ENCODE peak calls at places on chromosome 20, in nine cellular contexts. Z is Peyer's patch, P is astrocyte, T is testis, H is transverse colon, S is body of pancreas, O is heart right ventricle, E is stomach, V is fibroblast of lung. Q is an unnamed sample. For H3K4me1, the result is how much of the 10 kb centered on the place peaks cover.

GRCh38 chr20:37846573-37846972 is 56.4 kb upstream of the VSTM2L start:
- DNase-seq in Z (no peak), P (no peak), T (no peak), H (no peak), S (no peak), O (no peak), E (no peak), V (no peak), Q (no peak)

GRCh38 chr20:870758-871157 is 37.2 kb downstream of the FAM110A start:
- DNase-seq in Z (no peak), P (no peak), T (no peak), H (no peak), S (no peak), O (no peak), E (no peak), V (no peak), Q (no peak)

GRCh38 chr20:18778993-18779392 is 34.6 kb upstream of the SCP2D1 start:
- DNase-seq in Z (no peak), P (no peak), T (no peak), H (no peak), S (no peak), O (no peak), E (no peak), V (no peak), Q (no peak)

GRCh38 chr20:59831901-59832240 is 101.6 kb downstream of the SYCP2 start:
- DNase-seq in Z (no peak), P (no peak), T (peak), H (no peak), S (no peak), O (no peak), E (no peak), V (no peak), Q (no peak)

GRCh38 chr20:59013031-59013951 is 5.9 kb upstream of the TUBB1 start:
- DNase-seq in Z (peak), P (no peak), T (peak), H (no peak), S (no peak), O (no peak), E (peak), V (no peak), Q (no peak)

GRCh38 chr20:59920944-59921343 is 12.5 kb downstream of the SYCP2 start:
- DNase-seq in Z (no peak), P (no peak), T (no peak), H (no peak), S (no peak), O (no peak), E (no peak), V (no peak), Q (no peak)

GRCh38 chr20:44481719-44482416 is 6.2 kb downstream of the TTPAL start:
- DNase-seq in Z (no peak), P (no peak), T (no peak), H (no peak), S (no peak), O (no peak), E (no peak), V (no peak), Q (no peak)

GRCh38 chr20:38754924-38755323 is 6.7 kb downstream of the ACTR5 start:
- DNase-seq in Z (no peak), P (no peak), T (no peak), H (no peak), S (no peak), O (no peak), E (no peak), V (no peak), Q (no peak)

GRCh38 chr20:62542862-62543261 is 67.1 kb upstream of the GATA5 start:
- DNase-seq in Z (no peak), P (no peak), T (no peak), H (no peak), S (no peak), O (no peak), E (no peak), V (no peak), Q (no peak)

GRCh38 chr20:39429716-39430115 is 467.6 kb downstream of the DHX35 start:
- DNase-seq in Z (no peak), P (no peak), T (peak), H (no peak), S (no peak), O (peak), E (no peak), V (no peak), Q (no peak)

GRCh38 chr20:33503564-33503963 is 13.7 kb downstream of the CBFA2T2 start:
- DNase-seq in Z (no peak), P (no peak), T (no peak), H (no peak), S (no peak), O (no peak), E (no peak), V (no peak), Q (no peak)

GRCh38 chr20:3820901-3821727 is 767 bp downstream of the AP5S1 start:
- DNase-seq in Z (no peak), P (no peak), T (no peak), H (no peak), S (no peak), O (no peak), E (no peak), V (no peak), Q (no peak)

GRCh38 chr20:47201074-47201730 is 155.3 kb downstream of the ZMYND8 start:
- DNase-seq in Z (no peak), P (no peak), T (no peak), H (no peak), S (no peak), O (no peak), E (no peak), V (no peak), Q (no peak)

GRCh38 chr20:61726979-61727378 is 338.7 kb downstream of the TAF4 start:
- DNase-seq in Z (no peak), P (no peak), T (no peak), H (no peak), S (no peak), O (no peak), E (no peak), V (no peak), Q (no peak)

GRCh38 chr20:48698507-48699267 is 129.1 kb downstream of the PREX1 start:
- DNase-seq in Z (no peak), P (no peak), T (no peak), H (no peak), S (no peak), O (no peak), E (no peak), V (no peak), Q (no peak)

GRCh38 chr20:16810216-16810615 is 62.1 kb downstream of the OTOR start:
- DNase-seq in Z (no peak), P (peak), T (no peak), H (no peak), S (no peak), O (no peak), E (no peak), V (no peak), Q (no peak)

GRCh38 chr20:313948-314347 is 11.4 kb upstream of the SOX12 start:
- DNase-seq in Z (no peak), P (peak), T (no peak), H (no peak), S (no peak), O (no peak), E (no peak), V (peak), Q (no peak)

GRCh38 chr20:20446613-20447012 is 78.7 kb downstream of the INSM1 start:
- DNase-seq in Z (no peak), P (no peak), T (no peak), H (no peak), S (no peak), O (peak), E (no peak), V (no peak), Q (no peak)

GRCh38 chr20:21202284-21202683 is 76.4 kb downstream of the KIZ start:
- DNase-seq in Z (no peak), P (peak), T (no peak), H (no peak), S (no peak), O (no peak), E (no peak), V (peak), Q (no peak)

GRCh38 chr20:39853664-39854063 is 835.4 kb downstream of the MAFB start:
- DNase-seq in Z (no peak), P (peak), T (no peak), H (no peak), S (no peak), O (no peak), E (no peak), V (peak), Q (no peak)

GRCh38 chr20:17896771-17897369 is 71.7 kb downstream of the SNX5 start:
- DNase-seq in Z (no peak), P (no peak), T (no peak), H (no peak), S (peak), O (no peak), E (no peak), V (no peak), Q (no peak)

GRCh38 chr20:24683676-24684075 is 214.2 kb downstream of the SYNDIG1 start:
- DNase-seq in Z (no peak), P (no peak), T (no peak), H (no peak), S (no peak), O (no peak), E (no peak), V (no peak), Q (no peak)

GRCh38 chr20:5203380-5203779 is 76.6 kb downstream of the CDS2 start:
- DNase-seq in Z (no peak), P (no peak), T (no peak), H (no peak), S (no peak), O (no peak), E (no peak), V (no peak), Q (no peak)

GRCh38 chr20:5207138-5207537 is 80.3 kb downstream of the CDS2 start:
- DNase-seq in Z (no peak), P (no peak), T (no peak), H (no peak), S (no peak), O (no peak), E (no peak), V (no peak), Q (no peak)

DNA sequence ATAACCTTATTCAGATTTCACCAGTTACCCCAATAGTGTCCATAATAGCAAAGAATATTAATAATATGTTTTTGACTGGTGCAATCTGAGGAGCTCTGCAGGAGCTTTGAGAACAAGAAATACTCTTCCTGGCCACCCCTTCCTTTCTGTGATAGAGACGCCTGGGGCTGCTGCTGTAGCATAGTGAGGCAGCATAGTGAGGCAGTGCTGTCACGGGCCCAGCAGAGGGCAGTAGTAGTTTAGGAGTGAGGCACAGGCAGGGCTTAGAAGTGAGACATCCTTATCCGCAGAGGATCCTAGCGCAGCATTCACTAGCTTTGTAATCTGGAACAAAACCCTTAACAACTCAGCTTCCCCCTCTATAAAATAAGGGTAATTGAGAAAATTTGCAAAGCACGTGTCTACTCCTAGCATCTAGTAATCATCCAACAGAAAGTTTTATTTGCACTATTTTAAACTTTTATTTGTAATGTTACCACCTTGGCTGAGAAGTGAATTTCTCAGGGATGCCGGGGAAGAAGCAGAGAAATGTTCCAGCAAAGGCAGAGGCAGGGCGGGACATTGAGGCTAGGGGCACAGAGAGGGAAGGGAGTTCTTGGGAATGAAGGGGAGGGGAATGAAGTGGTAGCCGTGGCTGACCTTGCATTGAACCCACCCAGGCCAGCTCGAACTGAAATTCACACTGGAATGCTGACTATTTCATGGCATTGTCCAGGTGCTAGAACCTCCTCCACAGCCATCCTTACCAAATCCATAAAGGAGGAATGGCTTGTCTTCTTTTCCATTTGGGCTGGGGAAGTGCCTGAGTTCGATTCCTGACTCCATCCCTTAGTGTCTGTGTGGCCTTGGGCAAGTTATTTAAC is 78.8 kb downstream of the CDS2 start:
- DNase-seq in Z (peak), P (peak), T (peak), H (peak), S (peak), O (peak), E (peak), V (peak), Q (peak)
- TF ChIP-seq CTCF in Z (peak), P (peak), T (peak), H (peak), S (peak), O (peak), E (no peak), V (peak), Q (peak)

GRCh38 chr20:50563133-50563944 is 53.2 kb downstream of the PTPN1 start:
- DNase-seq in Z (no peak), P (no peak), T (no peak), H (no peak), S (no peak), O (no peak), E (no peak), V (no peak), Q (no peak)
- H3K27ac ChIP-seq in Z (no peak), P (no peak), T (no peak), H (no peak), S (no peak), O (no peak), E (no peak), V (no peak), Q (peak)

DNA sequence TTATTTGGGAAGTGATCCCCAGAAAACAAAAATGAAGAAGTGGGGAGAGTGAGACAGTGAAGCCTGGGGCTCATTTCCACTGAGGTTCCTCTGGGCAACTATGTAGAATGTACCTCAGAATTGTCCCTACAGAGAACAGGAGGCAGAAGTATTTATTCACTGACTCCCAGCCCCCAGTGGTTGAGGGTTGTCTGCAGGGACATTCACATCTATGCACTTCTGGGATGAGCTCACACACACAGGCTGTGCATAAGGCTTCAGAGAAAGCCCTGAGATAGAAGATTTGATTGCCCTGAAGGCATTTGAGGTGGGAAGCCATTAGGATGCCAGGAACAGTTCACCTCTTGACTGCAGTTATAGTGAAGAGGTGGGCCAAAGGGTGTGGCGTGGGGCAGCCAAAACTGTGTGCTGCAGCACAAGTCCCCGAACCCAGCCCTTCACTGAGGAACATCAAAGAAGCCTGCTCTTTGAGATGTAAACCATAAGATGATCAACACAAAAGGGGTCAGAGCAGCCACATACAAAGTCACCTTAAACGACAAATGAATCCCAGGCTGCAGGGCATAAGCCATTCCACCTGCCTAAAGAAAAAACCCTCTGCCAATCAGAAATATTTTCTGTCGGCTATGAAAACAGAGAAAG is 853.8 kb upstream of the FLRT3 start:
- DNase-seq in Z (no peak), P (no peak), T (no peak), H (no peak), S (no peak), O (no peak), E (no peak), V (no peak), Q (no peak)
- H3K4me1 ChIP-seq in Z (under half), P (under half), T (under half), H (under half), S (under half), O (under half), E (under half), V (under half), Q (under half)

GRCh38 chr20:52789716-52790115 is 182.4 kb upstream of the TSHZ2 start:
- DNase-seq in Z (no peak), P (no peak), T (no peak), H (no peak), S (no peak), O (no peak), E (no peak), V (no peak), Q (no peak)

GRCh38 chr20:52779125-52779524 is 193.0 kb upstream of the TSHZ2 start:
- DNase-seq in Z (no peak), P (no peak), T (no peak), H (no peak), S (no peak), O (no peak), E (no peak), V (peak), Q (no peak)

GRCh38 chr20:52785678-52786077 is 186.5 kb upstream of the TSHZ2 start:
- DNase-seq in Z (no peak), P (no peak), T (no peak), H (no peak), S (no peak), O (no peak), E (no peak), V (peak), Q (no peak)

GRCh38 chr20:52783769-52784168 is 188.4 kb upstream of the TSHZ2 start:
- DNase-seq in Z (no peak), P (no peak), T (no peak), H (no peak), S (no peak), O (no peak), E (no peak), V (peak), Q (no peak)
- TF ChIP-seq CTCF in Z (no peak), P (peak), T (peak), H (no peak), S (no peak), O (peak), E (no peak), V (no peak), Q (no peak)

GRCh38 chr20:11652128-11652527 is 265.6 kb upstream of the BTBD3 start:
- DNase-seq in Z (no peak), P (no peak), T (no peak), H (no peak), S (no peak), O (no peak), E (no peak), V (no peak), Q (no peak)
- H3K27ac ChIP-seq in Z (no peak), P (no peak), T (no peak), H (no peak), S (no peak), O (no peak), E (no peak), V (no peak), Q (no peak)

GRCh38 chr20:32360333-32360634 is 2.2 kb downstream of the ASXL1 start:
- DNase-seq in Z (no peak), P (no peak), T (no peak), H (no peak), S (no peak), O (no peak), E (no peak), V (no peak), Q (no peak)
- H3K4me1 ChIP-seq in Z (under half), P (under half), T (under half), H (half or more), S (half or more), O (half or more), E (half or more), V (under half), Q (half or more)

GRCh38 chr20:9411833-9412232 is 102.6 kb upstream of the LAMP5 start:
- DNase-seq in Z (no peak), P (no peak), T (no peak), H (no peak), S (no peak), O (no peak), E (no peak), V (no peak), Q (no peak)

GRCh38 chr20:9409981-9410380 is 104.4 kb upstream of the LAMP5 start:
- DNase-seq in Z (no peak), P (peak), T (no peak), H (no peak), S (no peak), O (no peak), E (no peak), V (peak), Q (no peak)

GRCh38 chr20:9409352-9409751 is 105.0 kb upstream of the LAMP5 start:
- DNase-seq in Z (no peak), P (peak), T (no peak), H (no peak), S (no peak), O (no peak), E (no peak), V (no peak), Q (no peak)

GRCh38 chr20:9408422-9409300 is 105.7 kb upstream of the LAMP5 start:
- DNase-seq in Z (no peak), P (peak), T (no peak), H (no peak), S (no peak), O (no peak), E (no peak), V (peak), Q (no peak)

GRCh38 chr20:9407805-9408421 is 106.5 kb upstream of the LAMP5 start:
- DNase-seq in Z (peak), P (peak), T (peak), H (peak), S (peak), O (peak), E (peak), V (peak), Q (peak)
- TF ChIP-seq CTCF in Z (peak), P (peak), T (peak), H (peak), S (peak), O (peak), E (no peak), V (peak), Q (peak)

DNA sequence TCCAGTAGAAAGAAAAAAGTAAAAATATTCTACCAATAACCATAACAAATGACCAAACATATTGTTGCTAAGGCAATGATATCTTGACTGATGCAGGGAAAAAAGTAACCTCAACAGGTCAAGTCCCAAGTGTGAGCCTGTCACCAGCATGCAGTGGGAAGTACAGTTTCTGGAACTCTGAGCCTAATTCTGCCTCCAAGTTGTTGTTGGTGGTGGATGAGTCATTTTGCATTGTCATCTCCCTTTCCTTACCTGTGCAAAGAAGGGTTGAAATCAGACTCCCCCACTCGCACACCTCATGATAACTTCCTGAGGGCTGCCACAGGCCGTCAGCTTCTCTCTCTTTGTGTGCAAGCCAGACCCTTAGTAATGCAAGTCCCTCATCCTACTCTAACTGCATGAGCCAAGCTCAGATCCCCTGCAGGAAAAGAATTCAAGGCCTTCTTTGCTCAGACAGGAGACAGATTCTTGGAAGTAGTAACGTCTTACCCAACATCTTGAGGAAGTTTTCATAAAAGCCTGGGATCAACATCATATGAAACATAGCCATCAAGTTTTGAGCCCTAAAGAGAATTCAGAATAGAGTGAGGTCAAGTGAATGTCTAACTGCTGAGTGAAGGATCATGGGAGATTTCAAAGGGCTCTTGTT is 207.6 kb upstream of the FOXA2 start:
- DNase-seq in Z (no peak), P (no peak), T (no peak), H (no peak), S (no peak), O (no peak), E (no peak), V (no peak), Q (no peak)
- H3K27ac ChIP-seq in Z (no peak), P (no peak), T (no peak), H (no peak), S (no peak), O (no peak), E (no peak), V (no peak), Q (no peak)

GRCh38 chr20:5971203-5971602 is 20.8 kb downstream of the MCM8 start:
- DNase-seq in Z (no peak), P (no peak), T (no peak), H (no peak), S (no peak), O (no peak), E (no peak), V (no peak), Q (no peak)

GRCh38 chr20:5974531-5974930 is 24.1 kb downstream of the MCM8 start:
- DNase-seq in Z (no peak), P (no peak), T (no peak), H (no peak), S (no peak), O (no peak), E (no peak), V (no peak), Q (no peak)

GRCh38 chr20:5973971-5974370 is 23.5 kb downstream of the MCM8 start:
- DNase-seq in Z (no peak), P (no peak), T (no peak), H (no peak), S (no peak), O (no peak), E (no peak), V (no peak), Q (no peak)

GRCh38 chr20:5975778-5976177 is 25.3 kb downstream of the MCM8 start:
- DNase-seq in Z (no peak), P (no peak), T (no peak), H (no peak), S (no peak), O (no peak), E (no peak), V (no peak), Q (no peak)

GRCh38 chr20:5973172-5973571 is 22.7 kb downstream of the MCM8 start:
- DNase-seq in Z (no peak), P (peak), T (no peak), H (no peak), S (no peak), O (no peak), E (no peak), V (peak), Q (no peak)
- H3K4me1 ChIP-seq in Z (under half), P (under half), T (under half), H (under half), S (under half), O (under half), E (under half), V (under half), Q (under half)